ENCODE peak calls at places on chromosomes 13 and 19, in five cellular contexts. O is HCT116, D is right atrium auricular region, C is GM12878, T is foreskin fibroblast. G is an unnamed sample.

GRCh38 chr19:3350014-3350663 is 16.2 kb upstream of the NFIC start:
- DNase-seq in O (no peak), D (no peak), C (no peak), T (peak; percentile 72), G (no peak)

GRCh38 chr19:40530091-40530901 is 46.4 kb upstream of the SHKBP1 start:
- DNase-seq in O (no peak), D (no peak), C (no peak), T (peak; percentile 18), G (no peak)

GRCh38 chr19:48596679-48597465 is 9.7 kb upstream of the SPACA4 start:
- DNase-seq in O (no peak), D (no peak), C (no peak), T (peak; percentile 7), G (no peak)

GRCh38 chr13:39321578-39321977 is 281.4 kb downstream of the LHFPL6 start:
- DNase-seq in O (no peak), D (peak; percentile 64), C (no peak), T (peak; percentile 68), G (no peak)

GRCh38 chr19:51158474-51159129 is 16.5 kb downstream of the SIGLEC7 start:
- DNase-seq in O (peak; percentile 36), D (no peak), C (no peak), T (peak; percentile 25), G (peak; percentile 2)

GRCh38 chr13:107642841-107643240 is 572.5 kb downstream of the LIG4 start:
- DNase-seq in O (no peak), D (no peak), C (no peak), T (no peak), G (no peak)

GRCh38 chr19:30557212-30557611 is 185.0 kb downstream of the ZNF536 start:
- DNase-seq in O (no peak), D (no peak), C (no peak), T (peak; percentile 39), G (no peak)

GRCh38 chr13:112796190-112796915 is 106.5 kb downstream of the ATP11A start:
- DNase-seq in O (no peak), D (peak; percentile 16), C (no peak), T (no peak), G (no peak)

GRCh38 chr13:98144501-98145350 is 1.8 kb downstream of the FARP1 start:
- DNase-seq in O (peak; percentile 8), D (no peak), C (no peak), T (peak; percentile 74), G (peak; percentile 46)

GRCh38 chr13:113562085-113562749 is 22.3 kb upstream of the TFDP1 start:
- DNase-seq in O (no peak), D (peak; percentile 62), C (no peak), T (peak; percentile 87), G (peak; percentile 43)

GRCh38 chr13:25731511-25731910 is 320.3 kb downstream of the SHISA2 start:
- DNase-seq in O (no peak), D (no peak), C (no peak), T (no peak), G (no peak)

GRCh38 chr19:13102666-13103584 is at the start of gene LYL1:
- DNase-seq in O (no peak), D (peak; percentile 87), C (no peak), T (peak; percentile 74), G (no peak)

GRCh38 chr19:11378319-11379189 is 4.1 kb downstream of the SWSAP1 start:
- DNase-seq in O (no peak), D (no peak), C (no peak), T (peak; percentile 89), G (no peak)

GRCh38 chr13:34347784-34348573 is 530.0 kb downstream of the RFC3 start:
- DNase-seq in O (no peak), D (no peak), C (no peak), T (no peak), G (no peak)

GRCh38 chr19:43467730-43468129 is 2.3 kb upstream of the LYPD3 start:
- DNase-seq in O (no peak), D (no peak), C (no peak), T (peak; percentile 69), G (peak; percentile 27)

GRCh38 chr13:39037410-39037879 is 444 bp downstream of the PROSER1 start:
- DNase-seq in O (no peak), D (no peak), C (no peak), T (no peak), G (no peak)

GRCh38 chr13:110723598-110723997 is 10.1 kb downstream of the ING1 start:
- DNase-seq in O (no peak), D (no peak), C (no peak), T (no peak), G (no peak)

GRCh38 chr13:113726961-113727411 is 32.0 kb upstream of the TMEM255B start:
- DNase-seq in O (no peak), D (no peak), C (no peak), T (peak; percentile 39), G (no peak)

GRCh38 chr19:2759392-2759791 is 19.6 kb upstream of the SLC39A3 start:
- DNase-seq in O (no peak), D (no peak), C (no peak), T (no peak), G (no peak)

GRCh38 chr19:41154060-41154459 is 39.0 kb upstream of the CYP2S1 start:
- DNase-seq in O (no peak), D (no peak), C (no peak), T (no peak), G (no peak)

GRCh38 chr19:3338541-3339181 is 27.7 kb upstream of the NFIC start:
- DNase-seq in O (no peak), D (no peak), C (no peak), T (no peak), G (no peak)

GRCh38 chr13:40391788-40392187 is 274.7 kb downstream of the FOXO1 start:
- DNase-seq in O (no peak), D (no peak), C (no peak), T (no peak), G (no peak)

GRCh38 chr13:105432408-105432807 is 1103.1 kb downstream of the EFNB2 start:
- DNase-seq in O (no peak), D (no peak), C (no peak), T (no peak), G (no peak)

GRCh38 chr13:51258612-51259358 is 36.6 kb downstream of the FAM124A start:
- DNase-seq in O (no peak), D (no peak), C (no peak), T (no peak), G (no peak)

GRCh38 chr13:51255556-51255955 is 33.4 kb downstream of the FAM124A start:
- DNase-seq in O (no peak), D (no peak), C (no peak), T (no peak), G (no peak)

GRCh38 chr13:51260154-51260553 is 38.0 kb downstream of the FAM124A start:
- DNase-seq in O (no peak), D (no peak), C (no peak), T (no peak), G (no peak)

GRCh38 chr13:51259359-51259645 is 37.1 kb downstream of the FAM124A start:
- DNase-seq in O (no peak), D (no peak), C (no peak), T (no peak), G (no peak)

GRCh38 chr13:51257187-51257586 is 35.0 kb downstream of the FAM124A start:
- DNase-seq in O (no peak), D (no peak), C (no peak), T (no peak), G (no peak)
- TF ChIP-seq CTCF in O (peak; percentile 20), D (no peak), C (no peak), T (no peak), G (no peak)

DNA sequence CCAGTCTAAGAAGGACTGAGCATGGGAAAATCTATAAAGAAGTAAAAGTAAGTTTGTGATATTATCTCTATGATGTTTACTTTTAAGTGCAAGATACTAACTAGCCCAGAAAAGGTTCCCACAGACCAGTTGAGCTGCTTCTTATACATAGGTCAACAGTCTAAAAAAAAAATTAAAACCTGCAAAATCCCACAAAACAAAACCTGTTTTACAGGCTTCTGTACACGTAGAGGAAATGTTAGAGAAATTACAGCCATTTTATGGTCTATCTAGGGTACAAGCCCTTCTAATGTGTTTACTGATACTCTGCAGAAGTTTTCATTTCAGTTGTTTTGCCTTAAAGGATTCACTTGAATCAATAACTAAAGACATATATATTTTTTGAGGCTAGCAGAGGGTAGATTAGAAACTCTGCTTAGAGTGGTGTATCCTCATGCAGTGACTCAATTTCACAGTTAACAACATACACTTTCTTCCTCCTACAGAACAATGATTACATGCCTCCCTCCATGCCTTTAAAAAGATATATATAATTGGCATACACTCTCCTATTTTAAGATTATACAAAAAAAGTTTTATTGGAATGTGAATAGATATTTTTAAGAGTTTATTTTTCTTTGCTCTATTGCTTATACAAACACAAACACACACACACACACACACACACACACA is 43.9 kb downstream of the CAB39L start:
- DNase-seq in O (no peak), D (no peak), C (no peak), T (no peak), G (no peak)
- H3K4me3 ChIP-seq in O (no peak overlapping the region), D (peak overlapping the region; percentile 47), C (no peak overlapping the region), T (no peak overlapping the region), G (no peak overlapping the region)

GRCh38 chr19:14248578-14249011 is 42.6 kb upstream of the ADGRL1 start:
- DNase-seq in O (no peak), D (no peak), C (no peak), T (peak; percentile 44), G (no peak)
- TF ChIP-seq CTCF in O (no peak), D (no peak), C (no peak), T (no peak), G (no peak)

DNA sequence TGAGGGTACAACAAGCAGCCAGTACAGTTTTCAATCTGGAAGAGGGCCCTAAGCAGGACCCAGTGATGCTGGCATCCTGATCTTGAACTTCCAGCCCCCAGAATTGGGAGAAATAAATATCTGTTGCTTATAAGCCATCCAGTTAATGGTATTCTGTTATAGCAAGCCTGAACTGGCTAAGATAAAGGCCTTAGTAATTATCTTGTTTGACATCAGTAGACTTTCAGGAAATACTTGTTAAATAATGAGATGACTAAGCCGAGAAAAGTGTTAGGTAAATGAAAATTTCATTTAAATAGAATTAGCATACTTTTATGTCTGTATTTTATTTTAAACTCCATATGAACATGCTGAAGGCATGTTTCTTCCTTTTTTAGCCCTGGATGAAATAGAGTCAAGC is 188.2 kb downstream of the OLFM4 start:
- DNase-seq in O (no peak), D (no peak), C (no peak), T (no peak), G (no peak)
- H3K4me3 ChIP-seq in O (no peak overlapping the region), D (no peak overlapping the region), C (no peak overlapping the region), T (no peak overlapping the region), G (no peak overlapping the region)

DNA sequence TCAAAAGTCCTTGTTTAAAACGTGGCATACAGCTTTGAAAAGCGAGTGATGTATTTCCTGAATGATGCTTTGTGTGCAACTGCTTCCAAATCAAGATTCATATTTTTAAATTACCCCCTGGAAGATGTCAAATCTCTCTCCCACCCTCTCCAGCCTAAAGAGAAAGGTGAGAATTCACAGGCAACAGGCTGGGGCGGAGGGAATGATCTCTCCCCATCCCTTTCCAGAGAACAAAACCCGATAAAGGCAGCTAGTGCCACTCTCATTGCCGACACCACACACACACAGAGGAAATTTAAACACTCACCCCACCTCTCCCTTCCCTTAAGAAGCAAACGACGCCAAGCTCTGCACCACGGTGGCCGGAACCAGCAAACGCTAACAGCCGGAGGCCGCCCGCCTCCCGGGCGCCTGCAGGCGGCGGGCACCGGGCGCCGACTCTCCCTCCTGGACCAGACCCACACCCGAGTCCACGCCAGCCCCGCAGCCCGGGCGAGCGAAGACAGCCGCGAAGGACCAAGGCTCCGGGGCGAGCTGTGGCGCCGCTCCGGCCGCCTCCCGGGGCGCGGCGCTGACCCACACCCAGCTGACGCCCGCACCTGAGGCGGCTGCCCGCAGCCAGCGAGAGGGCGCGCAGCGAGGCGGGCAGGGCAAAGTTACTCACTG is 485 bp downstream of the LNX2 start:
- DNase-seq in O (no peak), D (peak; percentile 62), C (no peak), T (peak; percentile 74), G (no peak)
- TF ChIP-seq CTCF in O (peak; percentile 13), D (peak; percentile 57), C (peak; percentile 15), T (peak; percentile 26), G (no peak)

G was measured in HFF-Myc.